ENCODE peak calls at places on chromosome 4, in nine cellular contexts. One of them, this sample, is unnamed. For H3K4me1, the result is how much of the 10 kb centered on the place peaks cover.

GRCh38 chr4:15182600-15183222 is 180.4 kb downstream of the CPEB2 start:
- DNase-seq in SK-N-SH: no peak
- DNase-seq in pancreas: no peak
- DNase-seq in hepatocyte: no peak
- DNase-seq in IMR-90: no peak
- DNase-seq in ovary: no peak
- DNase-seq in left lung: no peak
- DNase-seq in mammary epithelial cell: peak
- DNase-seq in H1: no peak
- DNase-seq in this sample: peak

GRCh38 chr4:182644326-182645050 is 272.7 kb downstream of the DCTD start:
- DNase-seq in SK-N-SH: no peak
- DNase-seq in pancreas: no peak
- DNase-seq in hepatocyte: no peak
- DNase-seq in IMR-90: peak
- DNase-seq in ovary: no peak
- DNase-seq in left lung: no peak
- DNase-seq in mammary epithelial cell: peak
- DNase-seq in H1: no peak
- DNase-seq in this sample: peak

GRCh38 chr4:188444500-188444899 is 305.3 kb downstream of the TRIML1 start:
- DNase-seq in SK-N-SH: no peak
- DNase-seq in pancreas: no peak
- DNase-seq in hepatocyte: no peak
- DNase-seq in IMR-90: no peak
- DNase-seq in ovary: no peak
- DNase-seq in left lung: no peak
- DNase-seq in mammary epithelial cell: no peak
- DNase-seq in H1: no peak
- DNase-seq in this sample: no peak

GRCh38 chr4:34183916-34184315 is 2060.4 kb downstream of the ARAP2 start:
- DNase-seq in SK-N-SH: no peak
- DNase-seq in pancreas: no peak
- DNase-seq in hepatocyte: no peak
- DNase-seq in IMR-90: no peak
- DNase-seq in ovary: no peak
- DNase-seq in left lung: no peak
- DNase-seq in mammary epithelial cell: no peak
- DNase-seq in H1: no peak
- DNase-seq in this sample: peak

GRCh38 chr4:84767163-84767562 is 184.2 kb downstream of the CDS1 start:
- DNase-seq in SK-N-SH: no peak
- DNase-seq in pancreas: no peak
- DNase-seq in hepatocyte: no peak
- DNase-seq in IMR-90: no peak
- DNase-seq in ovary: no peak
- DNase-seq in left lung: no peak
- DNase-seq in mammary epithelial cell: no peak
- DNase-seq in H1: no peak
- DNase-seq in this sample: no peak

GRCh38 chr4:96946552-96946951 is 1106.7 kb downstream of the PDHA2 start:
- DNase-seq in SK-N-SH: no peak
- DNase-seq in pancreas: no peak
- DNase-seq in hepatocyte: no peak
- DNase-seq in IMR-90: no peak
- DNase-seq in ovary: no peak
- DNase-seq in left lung: no peak
- DNase-seq in mammary epithelial cell: no peak
- DNase-seq in H1: no peak
- DNase-seq in this sample: no peak

GRCh38 chr4:101604976-101605375 is 185.6 kb upstream of the BANK1 start:
- DNase-seq in SK-N-SH: peak
- DNase-seq in pancreas: no peak
- DNase-seq in hepatocyte: no peak
- DNase-seq in IMR-90: no peak
- DNase-seq in ovary: no peak
- DNase-seq in left lung: no peak
- DNase-seq in mammary epithelial cell: no peak
- DNase-seq in H1: no peak
- DNase-seq in this sample: peak

GRCh38 chr4:140089216-140089615 is 64.8 kb downstream of the MAML3 start:
- DNase-seq in SK-N-SH: no peak
- DNase-seq in pancreas: no peak
- DNase-seq in hepatocyte: no peak
- DNase-seq in IMR-90: no peak
- DNase-seq in ovary: no peak
- DNase-seq in left lung: no peak
- DNase-seq in mammary epithelial cell: no peak
- DNase-seq in H1: no peak
- DNase-seq in this sample: no peak

GRCh38 chr4:2354127-2354526 is 64.3 kb downstream of the ZFYVE28 start:
- DNase-seq in SK-N-SH: peak
- DNase-seq in pancreas: no peak
- DNase-seq in hepatocyte: no peak
- DNase-seq in IMR-90: no peak
- DNase-seq in ovary: no peak
- DNase-seq in left lung: no peak
- DNase-seq in mammary epithelial cell: no peak
- DNase-seq in H1: no peak
- DNase-seq in this sample: no peak

GRCh38 chr4:8202108-8202507 is 3.0 kb downstream of the SH3TC1 start:
- DNase-seq in SK-N-SH: no peak
- DNase-seq in pancreas: no peak
- DNase-seq in hepatocyte: no peak
- DNase-seq in IMR-90: no peak
- DNase-seq in ovary: no peak
- DNase-seq in left lung: no peak
- DNase-seq in mammary epithelial cell: no peak
- DNase-seq in H1: no peak
- DNase-seq in this sample: no peak

GRCh38 chr4:56958111-56958517 is 19.3 kb downstream of the NOA1 start:
- DNase-seq in SK-N-SH: no peak
- DNase-seq in pancreas: peak
- DNase-seq in hepatocyte: peak
- DNase-seq in IMR-90: peak
- DNase-seq in ovary: peak
- DNase-seq in left lung: peak
- DNase-seq in mammary epithelial cell: peak
- DNase-seq in H1: no peak
- DNase-seq in this sample: peak

GRCh38 chr4:19832388-19832787 is 419.3 kb upstream of the SLIT2 start:
- DNase-seq in SK-N-SH: no peak
- DNase-seq in pancreas: no peak
- DNase-seq in hepatocyte: no peak
- DNase-seq in IMR-90: peak
- DNase-seq in ovary: no peak
- DNase-seq in left lung: no peak
- DNase-seq in mammary epithelial cell: no peak
- DNase-seq in H1: no peak
- DNase-seq in this sample: peak

GRCh38 chr4:121454251-121454979 is 73.6 kb upstream of the QRFPR start:
- DNase-seq in SK-N-SH: no peak
- DNase-seq in pancreas: no peak
- DNase-seq in hepatocyte: peak
- DNase-seq in IMR-90: no peak
- DNase-seq in ovary: no peak
- DNase-seq in left lung: no peak
- DNase-seq in mammary epithelial cell: no peak
- DNase-seq in H1: no peak
- DNase-seq in this sample: peak

GRCh38 chr4:96526625-96527024 is 686.7 kb downstream of the PDHA2 start:
- DNase-seq in SK-N-SH: no peak
- DNase-seq in pancreas: no peak
- DNase-seq in hepatocyte: no peak
- DNase-seq in IMR-90: no peak
- DNase-seq in ovary: no peak
- DNase-seq in left lung: no peak
- DNase-seq in mammary epithelial cell: no peak
- DNase-seq in H1: no peak
- DNase-seq in this sample: no peak

GRCh38 chr4:122542411-122543236 is 78.2 kb downstream of the IL21 start:
- DNase-seq in SK-N-SH: no peak
- DNase-seq in pancreas: no peak
- DNase-seq in hepatocyte: no peak
- DNase-seq in IMR-90: peak
- DNase-seq in ovary: no peak
- DNase-seq in left lung: no peak
- DNase-seq in mammary epithelial cell: peak
- DNase-seq in H1: no peak
- DNase-seq in this sample: peak

GRCh38 chr4:26896636-26897035 is 36.0 kb downstream of the STIM2 start:
- DNase-seq in SK-N-SH: no peak
- DNase-seq in pancreas: no peak
- DNase-seq in hepatocyte: no peak
- DNase-seq in IMR-90: peak
- DNase-seq in ovary: no peak
- DNase-seq in left lung: no peak
- DNase-seq in mammary epithelial cell: peak
- DNase-seq in H1: no peak
- DNase-seq in this sample: peak

GRCh38 chr4:177285953-177286352 is 23.7 kb upstream of the NEIL3 start:
- DNase-seq in SK-N-SH: no peak
- DNase-seq in pancreas: no peak
- DNase-seq in hepatocyte: no peak
- DNase-seq in IMR-90: no peak
- DNase-seq in ovary: no peak
- DNase-seq in left lung: no peak
- DNase-seq in mammary epithelial cell: no peak
- DNase-seq in H1: no peak
- DNase-seq in this sample: no peak

GRCh38 chr4:112284662-112285411 is 867 bp downstream of the TIFA start:
- DNase-seq in SK-N-SH: peak
- DNase-seq in pancreas: no peak
- DNase-seq in hepatocyte: no peak
- DNase-seq in IMR-90: peak
- DNase-seq in ovary: no peak
- DNase-seq in left lung: no peak
- DNase-seq in mammary epithelial cell: peak
- DNase-seq in H1: no peak
- DNase-seq in this sample: peak

GRCh38 chr4:174592256-174592984 is 70.1 kb upstream of the HPGD start:
- DNase-seq in SK-N-SH: no peak
- DNase-seq in pancreas: no peak
- DNase-seq in hepatocyte: no peak
- DNase-seq in IMR-90: no peak
- DNase-seq in ovary: no peak
- DNase-seq in left lung: no peak
- DNase-seq in mammary epithelial cell: no peak
- DNase-seq in H1: no peak
- DNase-seq in this sample: no peak
- TF ChIP-seq CTCF in SK-N-SH: no peak
- TF ChIP-seq CTCF in pancreas: no peak
- TF ChIP-seq CTCF in hepatocyte: no peak
- TF ChIP-seq CTCF in IMR-90: no peak
- TF ChIP-seq CTCF in ovary: no peak
- TF ChIP-seq CTCF in left lung: no peak
- TF ChIP-seq CTCF in mammary epithelial cell: no peak
- TF ChIP-seq CTCF in H1: no peak
- TF ChIP-seq CTCF in this sample: no peak

GRCh38 chr4:82372874-82373815 is 646 bp downstream of the HNRNPD start:
- DNase-seq in SK-N-SH: peak
- DNase-seq in pancreas: peak
- DNase-seq in hepatocyte: peak
- DNase-seq in IMR-90: peak
- DNase-seq in ovary: peak
- DNase-seq in left lung: peak
- DNase-seq in mammary epithelial cell: peak
- DNase-seq in H1: peak
- DNase-seq in this sample: peak
- H3K4me1 ChIP-seq in SK-N-SH: under half
- H3K4me1 ChIP-seq in pancreas: under half
- H3K4me1 ChIP-seq in hepatocyte: under half
- H3K4me1 ChIP-seq in IMR-90: under half
- H3K4me1 ChIP-seq in ovary: under half
- H3K4me1 ChIP-seq in left lung: half or more
- H3K4me1 ChIP-seq in mammary epithelial cell: under half
- H3K4me1 ChIP-seq in H1: under half
- H3K4me1 ChIP-seq in this sample: under half

GRCh38 chr4:6732441-6733357 is 16.7 kb downstream of the BLOC1S4 start:
- DNase-seq in SK-N-SH: peak
- DNase-seq in pancreas: no peak
- DNase-seq in hepatocyte: peak
- DNase-seq in IMR-90: peak
- DNase-seq in ovary: peak
- DNase-seq in left lung: peak
- DNase-seq in mammary epithelial cell: peak
- DNase-seq in H1: no peak
- DNase-seq in this sample: peak
- TF ChIP-seq CTCF in SK-N-SH: no peak
- TF ChIP-seq CTCF in pancreas: no peak
- TF ChIP-seq CTCF in hepatocyte: no peak
- TF ChIP-seq CTCF in IMR-90: no peak
- TF ChIP-seq CTCF in ovary: no peak
- TF ChIP-seq CTCF in left lung: no peak
- TF ChIP-seq CTCF in mammary epithelial cell: no peak
- TF ChIP-seq CTCF in H1: no peak
- TF ChIP-seq CTCF in this sample: no peak

DNA sequence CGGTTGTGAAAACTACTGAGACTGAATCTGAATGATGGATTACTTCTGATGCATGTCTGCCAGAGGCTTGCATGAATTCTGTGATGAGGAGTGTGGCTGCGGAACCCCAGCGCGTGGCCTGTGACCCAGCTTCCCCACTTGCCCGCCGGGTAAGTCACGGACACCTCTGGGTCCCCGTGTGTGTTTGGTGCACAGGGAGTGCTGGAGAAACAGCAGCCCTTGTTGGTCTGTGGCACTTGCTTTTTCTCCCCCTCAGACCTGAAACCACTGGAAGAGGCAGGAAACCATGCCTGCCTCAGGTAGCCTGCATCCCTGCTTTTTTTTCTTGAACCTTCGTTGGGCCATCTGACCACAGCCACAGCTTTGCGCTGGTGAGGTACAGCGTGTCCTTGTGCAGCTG is 51.9 kb upstream of the TADA2B start:
- DNase-seq in SK-N-SH: no peak
- DNase-seq in pancreas: no peak
- DNase-seq in hepatocyte: no peak
- DNase-seq in IMR-90: no peak
- DNase-seq in ovary: no peak
- DNase-seq in left lung: no peak
- DNase-seq in mammary epithelial cell: no peak
- DNase-seq in H1: no peak
- DNase-seq in this sample: no peak
- H3K4me1 ChIP-seq in SK-N-SH: under half
- H3K4me1 ChIP-seq in pancreas: under half
- H3K4me1 ChIP-seq in hepatocyte: under half
- H3K4me1 ChIP-seq in IMR-90: under half
- H3K4me1 ChIP-seq in ovary: under half
- H3K4me1 ChIP-seq in left lung: half or more
- H3K4me1 ChIP-seq in mammary epithelial cell: half or more
- H3K4me1 ChIP-seq in H1: under half
- H3K4me1 ChIP-seq in this sample: under half

This sample was measured in astrocyte.